ENCODE peak calls at places on chromosomes 1 and 21, in seven cellular contexts. N is activated CD4-positive, alpha-beta T cell treated with anti-CD3 and anti-CD28 coated beads for 48 hours; T is T-helper 1 cell; H is mammary epithelial cell; F is T-cell; L is GF-D8; M is NCI-H2081. G is an unnamed sample.

GRCh38 chr1:62245201-62245600 is 50.6 kb downstream of the L1TD1 start:
- DNase-seq in M (no peak), T (no peak), L (no peak), F (no peak), H (peak), N (no peak), G (no peak)

GRCh38 chr1:230864441-230864840 is 3.9 kb downstream of the C1orf198 start:
- DNase-seq in L (no peak), N (no peak), F (no peak), M (no peak), T (no peak), H (no peak), G (no peak)

GRCh38 chr1:91022518-91022929 is 689 bp upstream of the ZNF644 start:
- DNase-seq in L (no peak), H (no peak), F (no peak), M (no peak), N (no peak), T (no peak), G (no peak)

GRCh38 chr1:19762175-19762779 is 37.4 kb downstream of the TMCO4 start:
- DNase-seq in H (no peak), T (no peak), N (peak), M (peak), L (no peak), F (peak), G (peak)

GRCh38 chr21:42146821-42147220 is 72.1 kb upstream of the ABCG1 start:
- DNase-seq in F (no peak), H (no peak), N (no peak), L (no peak), T (no peak), M (no peak), G (no peak)

GRCh38 chr1:99496067-99496466 is 149.8 kb upstream of the PALMD start:
- DNase-seq in F (no peak), H (peak), L (no peak), M (no peak), T (no peak), N (no peak), G (no peak)

GRCh38 chr1:27137544-27138075 is 17.3 kb downstream of the SLC9A1 start:
- DNase-seq in F (no peak), T (no peak), H (no peak), L (peak), N (peak), M (no peak), G (peak)

GRCh38 chr1:208917719-208918118 is 665.8 kb upstream of the CAMK1G start:
- DNase-seq in H (peak), M (no peak), F (no peak), T (no peak), L (no peak), N (no peak), G (no peak)

GRCh38 chr1:223136086-223136485 is 7.0 kb downstream of the TLR5 start:
- DNase-seq in M (no peak), L (no peak), N (no peak), F (no peak), H (no peak), T (no peak), G (no peak)

GRCh38 chr1:196593955-196594354 is 14.3 kb downstream of the KCNT2 start:
- DNase-seq in L (no peak), F (no peak), N (no peak), T (no peak), M (no peak), H (no peak), G (no peak)

GRCh38 chr1:241440904-241441303 is 78.7 kb downstream of the FH start:
- DNase-seq in N (no peak), F (no peak), H (no peak), T (no peak), L (no peak), M (no peak), G (no peak)

GRCh38 chr21:39927304-39927886 is 60.2 kb downstream of the PCP4 start:
- DNase-seq in H (no peak), L (no peak), F (no peak), N (no peak), T (no peak), M (no peak), G (no peak)

GRCh38 chr1:22509815-22510214 is 53.5 kb upstream of the EPHA8 start:
- DNase-seq in F (no peak), N (no peak), H (peak), L (no peak), T (no peak), M (no peak), G (no peak)

GRCh38 chr1:95953005-95953404 is 719.0 kb downstream of the RWDD3 start:
- DNase-seq in F (no peak), H (no peak), T (no peak), M (peak), N (no peak), L (no peak), G (no peak)

GRCh38 chr1:153688736-153689328 is 10.3 kb downstream of the NPR1 start:
- DNase-seq in N (no peak), H (no peak), F (no peak), L (no peak), T (no peak), M (no peak), G (no peak)

GRCh38 chr1:38502772-38503171 is 356.8 kb downstream of the RRAGC start:
- DNase-seq in M (no peak), N (peak), T (no peak), F (no peak), L (no peak), H (no peak), G (no peak)

GRCh38 chr1:15176898-15177665 is 23.5 kb downstream of the TMEM51 start:
- DNase-seq in M (no peak), H (no peak), L (no peak), N (no peak), T (no peak), F (no peak), G (no peak)